ENCODE peak calls at places on chromosomes 2 and 18, in eight cellular contexts. X is lung; N is left lung; D is left ventricle myocardium inferior; R is pancreas; G is ascending aorta; Q is CD8-positive, alpha-beta memory T cell; V is cardiac muscle cell. M is an unnamed sample. For H3K36me3 and H3K4me1, the result is how much of the 10 kb centered on the place peaks cover.

GRCh38 chr2:213455316-213456008 is 171.2 kb downstream of the SPAG16 start:
- DNase-seq in R (no peak), V (peak), X (no peak), N (no peak), G (no peak), Q (no peak), D (no peak), M (no peak)

GRCh38 chr18:55833543-55833942 is 245.6 kb upstream of the TCF4 start:
- DNase-seq in G (no peak), R (no peak), D (no peak), V (no peak), N (no peak), Q (no peak), X (no peak), M (no peak)

GRCh38 chr2:128289439-128289838 is 29.2 kb downstream of the HS6ST1 start:
- DNase-seq in Q (no peak), D (peak), N (peak), X (no peak), V (no peak), G (no peak), R (no peak), M (no peak)

GRCh38 chr2:45734952-45735351 is 83.5 kb downstream of the PRKCE start:
- DNase-seq in X (no peak), R (no peak), V (no peak), N (peak), D (no peak), G (no peak), Q (no peak), M (no peak)

GRCh38 chr2:153871231-153872221 is at the start of gene GALNT13:
- DNase-seq in X (peak), D (peak), N (peak), G (no peak), V (peak), R (peak), Q (no peak), M (no peak)

GRCh38 chr2:216774620-216775019 is 79.3 kb upstream of the IGFBP5 start:
- DNase-seq in G (peak), V (peak), Q (no peak), D (peak), N (no peak), R (no peak), X (no peak), M (no peak)

GRCh38 chr2:109242654-109243331 is 113.8 kb downstream of the SH3RF3 start:
- DNase-seq in G (peak), Q (no peak), D (peak), R (peak), N (no peak), X (no peak), V (no peak), M (no peak)

GRCh38 chr18:24601624-24602023 is 141.2 kb downstream of the HRH4 start:
- DNase-seq in Q (no peak), D (no peak), V (no peak), X (no peak), G (no peak), R (no peak), N (no peak), M (no peak)

GRCh38 chr2:73983322-73984202 is 1.1 kb upstream of the TET3 start:
- DNase-seq in Q (no peak), G (no peak), D (no peak), X (peak), V (peak), R (peak), N (peak), M (no peak)

GRCh38 chr18:51275712-51276473 is 78.4 kb upstream of the MEX3C start:
- DNase-seq in X (no peak), N (no peak), R (no peak), D (peak), G (no peak), Q (no peak), V (peak), M (no peak)

GRCh38 chr2:113847144-113847543 is 42.7 kb upstream of the ACTR3 start:
- DNase-seq in R (no peak), X (no peak), N (no peak), Q (no peak), G (no peak), D (no peak), V (no peak), M (no peak)

GRCh38 chr2:19635951-19636505 is 265.8 kb downstream of the TTC32 start:
- DNase-seq in X (no peak), Q (no peak), D (no peak), G (no peak), N (no peak), R (no peak), V (no peak), M (no peak)

GRCh38 chr2:28449489-28450395 is 46.1 kb upstream of the PLB1 start:
- DNase-seq in Q (no peak), G (peak), V (no peak), R (no peak), X (no peak), N (no peak), D (no peak), M (peak)

GRCh38 chr2:98759338-98759737 is 28.4 kb upstream of the MGAT4A start:
- DNase-seq in G (no peak), R (no peak), V (no peak), D (no peak), N (no peak), Q (peak), X (no peak), M (no peak)

GRCh38 chr2:3472296-3472695 is 47.0 kb downstream of the ADI1 start:
- DNase-seq in N (no peak), R (no peak), Q (no peak), G (no peak), D (peak), V (no peak), X (no peak), M (no peak)
- H3K36me3 ChIP-seq in N (half or more), R (under half), Q (under half), G (under half), D (half or more), V (under half), X (under half), M (half or more)

GRCh38 chr18:48544661-48545415 is 6.0 kb downstream of the CTIF start:
- DNase-seq in V (no peak), N (no peak), G (no peak), X (no peak), R (no peak), D (no peak), Q (no peak), M (no peak)
- H3K4me1 ChIP-seq in V (under half), N (under half), G (under half), X (under half), R (under half), D (half or more), Q (under half), M (under half)

DNA sequence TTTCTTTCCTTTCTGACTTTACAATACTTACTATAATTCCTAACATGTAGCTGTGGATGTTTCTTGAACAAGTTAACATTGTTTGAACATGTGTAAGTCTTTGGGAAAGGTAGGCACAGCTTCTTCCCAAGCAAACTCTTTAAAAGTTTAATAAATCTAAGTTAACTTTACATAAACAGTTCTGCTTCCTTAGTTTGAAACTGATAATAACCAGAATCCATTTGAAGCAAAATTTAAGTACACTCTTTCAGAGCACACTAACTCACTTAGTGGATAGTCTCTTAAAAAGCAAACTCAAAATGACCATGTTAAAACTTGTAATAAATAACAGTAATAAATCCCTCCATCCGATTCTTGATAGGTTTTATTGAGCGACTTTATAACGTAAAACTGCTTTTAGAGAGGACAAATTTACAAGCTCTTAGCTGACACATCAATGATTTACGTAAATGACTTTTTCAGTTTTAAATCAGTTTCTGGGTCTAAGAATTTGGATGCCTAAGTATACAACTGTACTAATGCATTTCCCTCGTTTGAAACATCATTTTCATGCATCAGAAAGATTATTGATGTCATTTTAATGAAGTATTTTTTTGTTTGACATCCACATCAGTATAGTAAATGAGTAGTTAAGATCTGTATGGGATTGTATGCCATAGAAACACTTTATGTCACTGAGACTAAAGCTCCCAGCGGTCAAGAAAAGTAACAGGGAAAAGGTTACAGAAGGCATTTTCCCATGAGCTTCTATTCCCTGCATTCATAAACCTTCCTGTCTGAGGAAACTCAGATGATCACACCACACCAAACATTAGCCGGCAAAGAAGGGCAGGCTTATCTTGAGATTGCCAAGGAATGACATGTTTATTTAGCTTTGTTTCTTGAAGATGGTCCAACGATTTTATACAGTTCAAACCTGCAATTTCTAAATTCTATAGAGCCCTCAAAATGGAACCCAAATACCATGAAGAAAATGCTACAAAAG is 67.5 kb downstream of the PDE1A start:
- DNase-seq in Q (no peak), R (no peak), D (no peak), G (no peak), N (no peak), X (no peak), V (no peak), M (no peak)
- H3K27ac ChIP-seq in Q (no peak), R (no peak), D (peak), G (peak), N (peak), X (peak), V (no peak), M (no peak)

DNA sequence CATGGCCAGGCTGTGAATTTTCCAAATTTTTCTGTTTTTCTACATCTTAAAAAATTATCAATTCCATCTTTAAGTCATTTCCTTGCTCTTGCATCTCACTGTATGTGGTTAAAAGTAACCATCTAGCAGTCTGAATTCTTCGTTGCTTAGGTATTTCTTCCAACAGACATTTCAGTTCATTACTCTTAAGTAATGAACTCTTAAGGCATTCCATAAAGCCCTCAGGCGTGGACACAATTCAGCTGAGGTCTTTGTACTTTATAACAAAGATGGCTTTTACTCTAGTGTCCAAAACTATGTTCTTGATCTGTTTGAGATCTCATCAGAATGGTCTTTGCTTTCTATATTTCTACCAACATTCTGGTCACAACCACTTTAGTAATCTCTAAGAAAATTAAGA is 253.9 kb upstream of the GCFC2 start:
- DNase-seq in V (no peak), N (no peak), R (no peak), G (no peak), D (no peak), X (no peak), Q (no peak), M (no peak)
- H3K36me3 ChIP-seq in V (under half), N (under half), R (under half), G (under half), D (under half), X (under half), Q (under half), M (under half)

GRCh38 chr2:1744151-1744445 is 217 bp downstream of the PXDN start:
- DNase-seq in X (peak), R (no peak), V (peak), N (peak), G (peak), D (no peak), Q (no peak), M (no peak)
- H3K4me1 ChIP-seq in X (under half), R (under half), V (under half), N (under half), G (under half), D (half or more), Q (under half), M (under half)

GRCh38 chr2:167510071-167510759 is 621.9 kb downstream of the XIRP2 start:
- DNase-seq in Q (no peak), R (no peak), D (no peak), V (no peak), N (no peak), X (no peak), G (no peak), M (no peak)

GRCh38 chr2:167504695-167505094 is 616.4 kb downstream of the XIRP2 start:
- DNase-seq in R (no peak), X (no peak), D (no peak), G (no peak), Q (no peak), N (no peak), V (no peak), M (no peak)

GRCh38 chr2:167506395-167506794 is 618.1 kb downstream of the XIRP2 start:
- DNase-seq in R (no peak), X (no peak), V (no peak), Q (no peak), N (no peak), D (no peak), G (no peak), M (no peak)

GRCh38 chr2:167508709-167509108 is 620.4 kb downstream of the XIRP2 start:
- DNase-seq in G (no peak), Q (no peak), X (no peak), R (no peak), V (no peak), D (no peak), N (no peak), M (no peak)

GRCh38 chr2:167509585-167509984 is 621.3 kb downstream of the XIRP2 start:
- DNase-seq in N (no peak), X (no peak), V (no peak), Q (no peak), D (no peak), R (no peak), G (no peak), M (no peak)
- H3K27ac ChIP-seq in N (no peak), X (no peak), V (peak), Q (no peak), D (no peak), R (no peak), G (no peak), M (no peak)

GRCh38 chr18:13051159-13051558 is 60.0 kb downstream of the CEP192 start:
- DNase-seq in X (no peak), N (no peak), Q (no peak), V (no peak), R (no peak), G (no peak), D (no peak), M (no peak)
- H3K36me3 ChIP-seq in X (under half), N (half or more), Q (under half), V (under half), R (under half), G (under half), D (half or more), M (half or more)

GRCh38 chr2:181818036-181818680 is 73.4 kb upstream of the ITPRID2 start:
- DNase-seq in V (no peak), Q (no peak), N (no peak), G (no peak), D (no peak), R (no peak), X (no peak), M (no peak)

GRCh38 chr2:181813963-181814565 is 77.5 kb upstream of the ITPRID2 start:
- DNase-seq in V (no peak), Q (no peak), N (no peak), R (no peak), X (no peak), G (no peak), D (no peak), M (no peak)

GRCh38 chr2:181807526-181807925 is 84.0 kb upstream of the ITPRID2 start:
- DNase-seq in Q (no peak), G (no peak), V (no peak), D (no peak), N (no peak), X (no peak), R (no peak), M (no peak)

GRCh38 chr2:181810823-181811695 is 80.5 kb upstream of the ITPRID2 start:
- DNase-seq in N (no peak), R (peak), G (peak), V (no peak), X (no peak), Q (no peak), D (no peak), M (no peak)

DNA sequence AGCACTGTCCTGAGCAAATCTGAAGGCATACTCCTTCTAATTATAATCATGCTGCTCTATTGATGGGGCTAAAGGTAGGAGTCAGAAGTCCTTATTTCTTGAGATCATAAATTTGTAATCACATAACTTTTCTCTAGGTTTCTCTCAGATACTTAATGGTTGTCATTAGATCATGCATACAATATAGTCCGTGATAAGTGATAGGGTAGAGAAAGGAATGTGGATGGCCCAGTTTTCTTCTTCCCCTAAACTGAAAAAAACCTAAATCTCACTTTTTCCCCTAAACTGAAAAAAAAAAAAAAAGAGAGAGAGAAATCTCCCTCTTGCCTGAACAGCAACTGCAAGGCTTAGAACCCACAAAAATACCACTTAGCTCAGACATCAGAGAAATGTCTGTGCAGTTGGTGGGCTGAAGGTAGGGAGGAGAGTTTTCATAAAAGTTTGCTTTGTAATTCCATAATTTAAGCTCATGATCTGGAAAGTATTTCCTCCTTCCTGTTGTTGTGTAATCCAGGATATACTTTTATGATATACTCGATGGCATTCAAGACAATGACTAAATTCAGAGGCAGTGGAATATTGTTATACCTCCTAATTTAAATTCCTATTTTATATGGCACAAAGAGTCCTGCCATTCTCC is 79.3 kb upstream of the ITPRID2 start:
- DNase-seq in G (no peak), R (no peak), D (no peak), V (no peak), N (no peak), Q (no peak), X (no peak), M (no peak)
- H3K4me1 ChIP-seq in G (under half), R (half or more), D (under half), V (under half), N (under half), Q (under half), X (under half), M (under half)

GRCh38 chr2:189426886-189427285 is 14.4 kb upstream of the WDR75 start:
- DNase-seq in D (no peak), Q (no peak), G (no peak), V (no peak), R (no peak), N (no peak), X (no peak), M (no peak)
- H3K27ac ChIP-seq in D (no peak), Q (no peak), G (no peak), V (no peak), R (no peak), N (no peak), X (no peak), M (no peak)